ENCODE peak calls at places on chromosomes 16 and 17, in seven cellular contexts. N, A, C, P, D, T and Z are unnamed samples.

GRCh38 chr16:23987443-23987842 is 151.7 kb downstream of the PRKCB start:
- DNase-seq in N (no peak), A (no peak), C (no peak), P (no peak), D (no peak), T (no peak), Z (no peak)

GRCh38 chr17:81579821-81580321 is 27.7 kb upstream of the FAAP100 start:
- DNase-seq in N (no peak), A (no peak), C (peak), P (no peak), D (no peak), T (no peak), Z (no peak)

GRCh38 chr17:77383613-77384608 is 243.1 kb downstream of the SEC14L1 start:
- DNase-seq in N (no peak), A (no peak), C (no peak), P (no peak), D (no peak), T (no peak), Z (peak)

GRCh38 chr16:50021509-50021908 is 3.5 kb upstream of the CNEP1R1 start:
- DNase-seq in N (no peak), A (no peak), C (no peak), P (no peak), D (no peak), T (no peak), Z (no peak)

GRCh38 chr17:50055055-50055425 is 870 bp upstream of the ITGA3 start:
- DNase-seq in N (peak), A (peak), C (peak), P (peak), D (peak), T (peak), Z (no peak)

GRCh38 chr16:66596986-66597848 is 7.3 kb upstream of the CMTM3 start:
- DNase-seq in N (no peak), A (no peak), C (no peak), P (no peak), D (no peak), T (no peak), Z (no peak)

GRCh38 chr17:29617125-29617480 is 5.6 kb downstream of the CORO6 start:
- DNase-seq in N (peak), A (no peak), C (no peak), P (peak), D (peak), T (peak), Z (no peak)

GRCh38 chr16:48082516-48082915 is 73.3 kb downstream of the ABCC12 start:
- DNase-seq in N (no peak), A (no peak), C (no peak), P (no peak), D (no peak), T (no peak), Z (no peak)

GRCh38 chr17:2239882-2240430 is 63.6 kb downstream of the SMG6 start:
- DNase-seq in N (no peak), A (no peak), C (peak), P (no peak), D (no peak), T (no peak), Z (no peak)

GRCh38 chr17:83065660-83066542 is 13.5 kb upstream of the METRNL start:
- DNase-seq in N (no peak), A (no peak), C (no peak), P (no peak), D (no peak), T (no peak), Z (no peak)

GRCh38 chr17:27381007-27381501 is 75.2 kb upstream of the KSR1 start:
- DNase-seq in N (peak), A (no peak), C (peak), P (peak), D (peak), T (peak), Z (no peak)

GRCh38 chr17:75513667-75514052 is 1.7 kb downstream of the CASKIN2 start:
- DNase-seq in N (no peak), A (no peak), C (no peak), P (no peak), D (no peak), T (no peak), Z (no peak)